ENCODE peak calls at places on chromosomes 11 and 22, in eight cellular contexts. L is caudate nucleus; T is activated naive CD8-positive, alpha-beta T cell treated with anti-CD3 and anti-CD28 coated beads, Interleukin-2, amount 10 ng/mL, durations not matched to agents 7 days and 5 days; M is neural crest cell; C is DMS 273 treated with DMSO at 0.1 percent for 48 hours; I is H9; W is Right ventricle myocardium superior; V is smooth muscle cell of the brain vasculature. H is an unnamed sample.

GRCh38 chr11:131712897-131713296 is 342.5 kb downstream of the NTM start:
- DNase-seq in L (no peak), T (no peak), M (no peak), C (no peak), I (no peak), W (no peak), V (no peak), H (no peak)

GRCh38 chr11:47305734-47306483 is 36.0 kb downstream of the MADD start:
- DNase-seq in L (no peak), T (no peak), M (no peak), C (peak), I (no peak), W (peak), V (no peak), H (no peak)

GRCh38 chr11:12744831-12745502 is 70.7 kb downstream of the TEAD1 start:
- DNase-seq in L (no peak), T (no peak), M (no peak), C (no peak), I (no peak), W (peak), V (no peak), H (no peak)

GRCh38 chr11:33643167-33643817 is 57.3 kb downstream of the C11orf91 start:
- DNase-seq in L (no peak), T (no peak), M (no peak), C (no peak), I (no peak), W (no peak), V (no peak), H (no peak)

GRCh38 chr22:25282671-25283561 is 63.5 kb downstream of the CRYBB2 start:
- DNase-seq in L (no peak), T (peak), M (peak), C (no peak), I (peak), W (no peak), V (no peak), H (no peak)

GRCh38 chr11:119284344-119285157 is 32.4 kb downstream of the MCAM start:
- DNase-seq in L (no peak), T (no peak), M (no peak), C (no peak), I (no peak), W (no peak), V (no peak), H (peak)

GRCh38 chr22:44407404-44408226 is 90.4 kb downstream of the RTL6 start:
- DNase-seq in L (no peak), T (no peak), M (no peak), C (no peak), I (peak), W (peak), V (no peak), H (no peak)

GRCh38 chr11:20353829-20354434 is 9.6 kb upstream of the HTATIP2 start:
- DNase-seq in L (no peak), T (no peak), M (peak), C (no peak), I (no peak), W (no peak), V (no peak), H (no peak)

GRCh38 chr22:37454857-37455686 is 27.8 kb upstream of the ELFN2 start:
- DNase-seq in L (no peak), T (no peak), M (no peak), C (no peak), I (no peak), W (no peak), V (no peak), H (peak)

GRCh38 chr11:105670811-105671210 is 60.9 kb downstream of the GRIA4 start:
- DNase-seq in L (no peak), T (no peak), M (no peak), C (no peak), I (no peak), W (no peak), V (no peak), H (peak)

GRCh38 chr11:19846654-19847330 is 134.2 kb downstream of the NAV2 start:
- DNase-seq in L (no peak), T (no peak), M (no peak), C (no peak), I (no peak), W (peak), V (peak), H (peak)

GRCh38 chr11:100536979-100537378 is 150.1 kb upstream of the ARHGAP42 start:
- DNase-seq in L (no peak), T (no peak), M (no peak), C (no peak), I (no peak), W (no peak), V (no peak), H (no peak)

GRCh38 chr11:104650234-104650633 is 248.0 kb downstream of the CASP12 start:
- DNase-seq in L (no peak), T (no peak), M (no peak), C (no peak), I (no peak), W (no peak), V (no peak), H (no peak)

GRCh38 chr11:63560506-63561179 is 2.5 kb downstream of the PLAAT2 start:
- DNase-seq in L (no peak), T (no peak), M (no peak), C (no peak), I (peak), W (peak), V (no peak), H (no peak)

GRCh38 chr11:134469627-134470026 is 57.6 kb upstream of the B3GAT1 start:
- DNase-seq in L (no peak), T (no peak), M (no peak), C (no peak), I (no peak), W (no peak), V (no peak), H (no peak)